ENCODE peak calls at places on chromosomes 3 and 15, in four cellular contexts. One of them, this sample, is unnamed.

GRCh38 chr3:15299036-15299435 is 33.4 kb downstream of the SH3BP5 start:
- DNase-seq in K562: peak; percentile 67
- DNase-seq in HL-60: no peak
- DNase-seq in GM12878: no peak
- DNase-seq in this sample: no peak

GRCh38 chr3:195748661-195749060 is 27.9 kb downstream of the MUC20 start:
- DNase-seq in K562: no peak
- DNase-seq in HL-60: no peak
- DNase-seq in GM12878: no peak
- DNase-seq in this sample: no peak

GRCh38 chr3:172877011-172877410 is 126.5 kb downstream of the ECT2 start:
- DNase-seq in K562: no peak
- DNase-seq in HL-60: no peak
- DNase-seq in GM12878: no peak
- DNase-seq in this sample: no peak

GRCh38 chr3:55185380-55185779 is 257.5 kb upstream of the LRTM1 start:
- DNase-seq in K562: no peak
- DNase-seq in HL-60: no peak
- DNase-seq in GM12878: no peak
- DNase-seq in this sample: no peak

GRCh38 chr3:63900459-63900858 is 11.7 kb downstream of the SCAANT1 start:
- DNase-seq in K562: no peak
- DNase-seq in HL-60: no peak
- DNase-seq in GM12878: no peak
- DNase-seq in this sample: no peak

GRCh38 chr15:96270581-96271172 is 59.8 kb upstream of the NR2F2 start:
- DNase-seq in K562: no peak
- DNase-seq in HL-60: no peak
- DNase-seq in GM12878: no peak
- DNase-seq in this sample: no peak

GRCh38 chr3:134641671-134642300 is 9.0 kb downstream of the KY start:
- DNase-seq in K562: no peak
- DNase-seq in HL-60: no peak
- DNase-seq in GM12878: no peak
- DNase-seq in this sample: no peak

GRCh38 chr3:134341391-134341790 is 32.9 kb downstream of the AMOTL2 start:
- DNase-seq in K562: no peak
- DNase-seq in HL-60: no peak
- DNase-seq in GM12878: no peak
- DNase-seq in this sample: no peak

GRCh38 chr15:68646751-68647150 is 68.0 kb downstream of the CORO2B start:
- DNase-seq in K562: no peak
- DNase-seq in HL-60: no peak
- DNase-seq in GM12878: no peak
- DNase-seq in this sample: no peak

GRCh38 chr3:134211797-134212196 is 38.9 kb downstream of the RYK start:
- DNase-seq in K562: peak; percentile 43
- DNase-seq in HL-60: no peak
- DNase-seq in GM12878: no peak
- DNase-seq in this sample: peak; percentile 10

GRCh38 chr3:4292301-4292700 is 10.9 kb upstream of the SETMAR start:
- DNase-seq in K562: no peak
- DNase-seq in HL-60: no peak
- DNase-seq in GM12878: no peak
- DNase-seq in this sample: no peak

GRCh38 chr3:98521897-98522537 is 685 bp downstream of the CLDND1 start:
- DNase-seq in K562: peak; percentile 21
- DNase-seq in HL-60: peak; percentile 17
- DNase-seq in GM12878: no peak
- DNase-seq in this sample: no peak

GRCh38 chr3:161221881-161222600 is 930 bp downstream of the NMD3 start:
- DNase-seq in K562: peak; percentile 18
- DNase-seq in HL-60: peak; percentile 38
- DNase-seq in GM12878: no peak
- DNase-seq in this sample: no peak

GRCh38 chr3:27632431-27633223 is 89.5 kb downstream of the EOMES start:
- DNase-seq in K562: no peak
- DNase-seq in HL-60: no peak
- DNase-seq in GM12878: no peak
- DNase-seq in this sample: peak; percentile 45

GRCh38 chr3:129560931-129561594 is 18.1 kb downstream of the H1-8 start:
- DNase-seq in K562: no peak
- DNase-seq in HL-60: no peak
- DNase-seq in GM12878: no peak
- DNase-seq in this sample: no peak

GRCh38 chr15:78049691-78050440 is 27.6 kb downstream of the TBC1D2B start:
- DNase-seq in K562: no peak
- DNase-seq in HL-60: peak; percentile 65
- DNase-seq in GM12878: peak; percentile 68
- DNase-seq in this sample: peak; percentile 35

GRCh38 chr3:190005343-190006113 is 115.2 kb downstream of the P3H2 start:
- DNase-seq in K562: no peak
- DNase-seq in HL-60: no peak
- DNase-seq in GM12878: no peak
- DNase-seq in this sample: no peak

GRCh38 chr15:57741089-57741488 is 34.6 kb downstream of the POLR2M start:
- DNase-seq in K562: no peak
- DNase-seq in HL-60: no peak
- DNase-seq in GM12878: no peak
- DNase-seq in this sample: no peak

GRCh38 chr15:41154412-41154811 is 38.3 kb upstream of the INO80 start:
- DNase-seq in K562: no peak
- DNase-seq in HL-60: no peak
- DNase-seq in GM12878: no peak
- DNase-seq in this sample: no peak

GRCh38 chr3:33355611-33356010 is 78.4 kb downstream of the FBXL2 start:
- DNase-seq in K562: no peak
- DNase-seq in HL-60: no peak
- DNase-seq in GM12878: no peak
- DNase-seq in this sample: no peak

GRCh38 chr3:136818191-136818850 is 605 bp upstream of the SLC35G2 start:
- DNase-seq in K562: peak; percentile 58
- DNase-seq in HL-60: no peak
- DNase-seq in GM12878: no peak
- DNase-seq in this sample: no peak

GRCh38 chr3:127428344-127429001 is 140.6 kb upstream of the PRR20G start:
- DNase-seq in K562: no peak
- DNase-seq in HL-60: no peak
- DNase-seq in GM12878: no peak
- DNase-seq in this sample: no peak

GRCh38 chr3:34212175-34212574 is 413.7 kb downstream of the PDCD6IP start:
- DNase-seq in K562: no peak
- DNase-seq in HL-60: no peak
- DNase-seq in GM12878: no peak
- DNase-seq in this sample: no peak

GRCh38 chr15:31327674-31328424 is 1.2 kb downstream of the KLF13 start:
- DNase-seq in K562: peak; percentile 70
- DNase-seq in HL-60: no peak
- DNase-seq in GM12878: no peak
- DNase-seq in this sample: no peak

GRCh38 chr3:190514163-190515153 is 573 bp downstream of the IL1RAP start:
- DNase-seq in K562: no peak
- DNase-seq in HL-60: no peak
- DNase-seq in GM12878: no peak
- DNase-seq in this sample: no peak

GRCh38 chr3:25412269-25412668 is 15.8 kb upstream of the RARB start:
- DNase-seq in K562: no peak
- DNase-seq in HL-60: no peak
- DNase-seq in GM12878: no peak
- DNase-seq in this sample: no peak

GRCh38 chr15:66619152-66619903 is 53.5 kb upstream of the LCTL start:
- DNase-seq in K562: peak; percentile 74
- DNase-seq in HL-60: peak; percentile 38
- DNase-seq in GM12878: no peak
- DNase-seq in this sample: peak; percentile 66

GRCh38 chr3:13782501-13782900 is 97.4 kb downstream of the WNT7A start:
- DNase-seq in K562: no peak
- DNase-seq in HL-60: no peak
- DNase-seq in GM12878: no peak
- DNase-seq in this sample: no peak

GRCh38 chr3:27729748-27730611 is 7.9 kb upstream of the EOMES start:
- DNase-seq in K562: no peak
- DNase-seq in HL-60: no peak
- DNase-seq in GM12878: no peak
- DNase-seq in this sample: no peak

GRCh38 chr3:3180421-3180820 is 930 bp upstream of the CRBN start:
- DNase-seq in K562: no peak
- DNase-seq in HL-60: no peak
- DNase-seq in GM12878: no peak
- DNase-seq in this sample: no peak

GRCh38 chr3:3177861-3178497 is 1.5 kb downstream of the CRBN start:
- DNase-seq in K562: peak; percentile 30
- DNase-seq in HL-60: no peak
- DNase-seq in GM12878: no peak
- DNase-seq in this sample: no peak

GRCh38 chr3:3179407-3180094 is at the start of gene CRBN:
- DNase-seq in K562: peak; percentile 96
- DNase-seq in HL-60: peak; percentile 69
- DNase-seq in GM12878: peak; percentile 41
- DNase-seq in this sample: peak; percentile 92

DNA sequence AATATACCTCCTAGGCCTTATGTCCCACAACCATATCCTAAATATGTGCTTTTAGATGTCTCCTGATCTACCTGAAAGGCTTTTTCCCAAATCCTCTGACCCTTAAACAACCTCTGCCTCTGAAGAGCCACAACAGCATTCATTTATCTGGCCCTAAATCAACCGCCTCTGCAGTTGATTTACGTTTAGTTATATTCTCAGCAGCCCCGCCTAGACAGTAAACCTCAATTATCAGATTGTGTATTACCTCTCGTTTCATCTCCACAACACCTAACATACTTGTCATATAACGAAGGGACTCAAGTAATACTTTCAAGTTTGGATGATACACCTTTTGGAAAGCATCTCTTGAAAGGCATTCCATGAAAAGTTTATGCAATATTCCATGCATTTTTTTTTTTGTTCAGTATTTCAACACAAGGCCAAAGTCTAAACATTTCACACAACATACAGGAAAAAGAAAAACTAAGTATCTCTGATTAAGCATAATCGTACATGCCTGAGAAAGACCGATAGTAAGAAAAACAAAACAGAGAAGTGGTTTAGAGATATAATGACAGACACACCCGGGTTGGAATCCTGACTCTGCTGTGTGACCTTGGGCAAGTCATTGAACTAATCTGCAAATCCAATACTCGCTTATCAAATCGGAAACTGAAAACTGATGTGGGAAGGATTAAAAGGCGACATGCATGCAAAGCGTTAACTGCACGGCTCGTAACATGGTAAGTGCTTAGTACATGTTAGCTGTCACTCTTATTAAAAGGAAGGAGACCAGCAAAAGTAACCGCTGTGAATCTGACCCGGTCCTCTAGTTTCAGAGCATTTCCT is 778 bp downstream of the CRBN start:
- DNase-seq in K562: no peak
- DNase-seq in HL-60: no peak
- DNase-seq in GM12878: no peak
- DNase-seq in this sample: no peak
- TF ChIP-seq SPI1 in K562: no peak
- TF ChIP-seq SPI1 in HL-60: no peak
- TF ChIP-seq SPI1 in GM12878: no peak
- TF ChIP-seq SPI1 in this sample: no peak

GRCh38 chr3:16494906-16495580 is 18.5 kb downstream of the RFTN1 start:
- DNase-seq in K562: no peak
- DNase-seq in HL-60: no peak
- DNase-seq in GM12878: no peak
- DNase-seq in this sample: no peak
- TF ChIP-seq POLR2AphosphoS5 in K562: no peak
- TF ChIP-seq POLR2AphosphoS5 in HL-60: no peak
- TF ChIP-seq POLR2AphosphoS5 in GM12878: no peak
- TF ChIP-seq POLR2AphosphoS5 in this sample: no peak

DNA sequence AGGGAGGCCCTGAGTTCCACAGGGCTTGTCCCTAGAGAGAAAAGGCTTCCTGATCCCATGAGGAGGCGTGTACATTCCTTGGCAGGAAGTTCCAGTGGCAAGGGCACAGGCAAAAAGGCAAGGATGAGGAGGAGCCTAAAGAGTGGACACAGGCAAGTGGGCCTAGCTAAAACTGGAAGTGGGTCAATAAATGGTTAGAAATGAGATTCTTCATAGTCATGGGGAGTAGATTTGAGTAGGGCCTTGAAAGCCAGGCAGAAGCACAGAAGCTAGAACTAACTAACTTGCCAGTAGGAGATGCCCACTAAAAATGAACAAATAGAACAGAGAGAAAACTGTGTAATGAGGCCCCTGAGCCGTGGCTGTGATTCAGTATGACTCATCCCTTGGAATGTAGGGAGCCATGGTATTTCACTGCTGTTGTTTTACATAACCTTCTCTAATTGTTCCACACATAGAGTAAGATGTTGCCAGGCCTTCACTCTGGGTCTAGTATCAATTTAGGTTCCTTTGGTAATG is 44.7 kb upstream of the MANF start:
- DNase-seq in K562: no peak
- DNase-seq in HL-60: no peak
- DNase-seq in GM12878: no peak
- DNase-seq in this sample: no peak
- TF ChIP-seq SPI1 in K562: no peak
- TF ChIP-seq SPI1 in HL-60: no peak
- TF ChIP-seq SPI1 in GM12878: no peak
- TF ChIP-seq SPI1 in this sample: no peak

DNA sequence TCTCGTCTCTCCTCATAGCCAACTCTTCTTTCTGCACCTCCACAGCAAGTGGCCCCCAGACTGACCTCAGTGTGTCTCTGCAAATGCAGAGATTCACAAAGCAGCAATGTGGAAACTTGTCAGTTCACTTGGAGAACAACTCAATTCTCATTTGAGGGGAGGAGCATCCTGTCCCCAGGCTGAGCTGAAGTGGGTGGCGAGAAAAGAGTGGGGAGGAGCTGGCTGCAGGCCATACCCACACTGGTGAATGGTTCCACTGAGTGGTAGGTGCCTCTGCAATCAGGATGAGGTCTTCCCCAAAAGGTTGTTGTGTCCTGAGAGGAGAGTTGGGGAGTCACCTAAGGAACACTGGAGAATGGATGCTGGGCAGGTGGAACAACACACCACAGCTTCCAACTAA is 248.6 kb upstream of the IL12A start:
- DNase-seq in K562: no peak
- DNase-seq in HL-60: no peak
- DNase-seq in GM12878: no peak
- DNase-seq in this sample: no peak
- TF ChIP-seq POLR2AphosphoS5 in K562: no peak
- TF ChIP-seq POLR2AphosphoS5 in HL-60: no peak
- TF ChIP-seq POLR2AphosphoS5 in GM12878: no peak
- TF ChIP-seq POLR2AphosphoS5 in this sample: no peak

DNA sequence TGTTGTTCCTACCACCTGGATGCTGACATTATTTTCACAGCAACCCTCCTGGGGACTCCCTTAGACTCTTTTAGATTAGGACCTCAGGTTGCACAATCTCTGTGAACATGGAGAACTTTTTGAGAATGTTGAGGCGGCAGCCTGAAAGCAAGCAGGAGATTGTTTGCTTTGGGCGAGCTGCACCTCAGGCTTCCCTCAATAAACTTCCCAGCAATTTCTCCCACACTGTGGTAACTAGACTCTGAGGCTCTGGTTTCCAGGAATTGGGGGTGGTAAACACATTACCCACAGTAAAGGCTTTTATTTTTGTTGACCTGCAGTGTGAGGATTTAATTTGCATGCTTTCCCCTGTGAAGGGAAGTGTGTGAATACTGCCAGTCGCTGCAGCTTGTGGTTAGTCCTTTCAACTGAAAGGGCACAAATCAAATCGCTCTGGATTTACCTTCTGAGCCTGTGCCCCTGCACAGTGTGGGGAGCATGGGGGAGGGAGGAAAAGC is 35.2 kb upstream of the SIAH2 start:
- DNase-seq in K562: no peak
- DNase-seq in HL-60: no peak
- DNase-seq in GM12878: no peak
- DNase-seq in this sample: no peak
- TF ChIP-seq SPI1 in K562: no peak
- TF ChIP-seq SPI1 in HL-60: peak; percentile 36
- TF ChIP-seq SPI1 in GM12878: no peak
- TF ChIP-seq SPI1 in this sample: peak; percentile 4